ENCODE peak calls at places on chromosomes 5 and 9, in ten cellular contexts. One of them, this sample, is unnamed.

GRCh38 chr9:83920469-83920941 is 727 bp downstream of the KIF27 start:
- DNase-seq in GM06990: no peak
- DNase-seq in GM20000: peak
- DNase-seq in CD8-positive, alpha-beta memory T cell: no peak
- DNase-seq in smooth muscle cell of the brain vasculature: no peak
- DNase-seq in GM12891: peak
- DNase-seq in activated CD8-positive, alpha-beta memory T cell treated with anti-CD3 and anti-CD28 coated beads for 1 hour: no peak
- DNase-seq in GM23248: peak
- DNase-seq in anterior cingulate cortex: no peak
- DNase-seq in islet precursor cell: no peak
- DNase-seq in this sample: no peak

GRCh38 chr5:115657125-115657882 is 31.5 kb upstream of the TMED7 start:
- DNase-seq in GM06990: no peak
- DNase-seq in GM20000: no peak
- DNase-seq in CD8-positive, alpha-beta memory T cell: no peak
- DNase-seq in smooth muscle cell of the brain vasculature: no peak
- DNase-seq in GM12891: no peak
- DNase-seq in activated CD8-positive, alpha-beta memory T cell treated with anti-CD3 and anti-CD28 coated beads for 1 hour: no peak
- DNase-seq in GM23248: no peak
- DNase-seq in anterior cingulate cortex: no peak
- DNase-seq in islet precursor cell: no peak
- DNase-seq in this sample: no peak

GRCh38 chr5:4640793-4641192 is 499.3 kb upstream of the ADAMTS16 start:
- DNase-seq in GM06990: no peak
- DNase-seq in GM20000: no peak
- DNase-seq in CD8-positive, alpha-beta memory T cell: no peak
- DNase-seq in smooth muscle cell of the brain vasculature: no peak
- DNase-seq in GM12891: no peak
- DNase-seq in activated CD8-positive, alpha-beta memory T cell treated with anti-CD3 and anti-CD28 coated beads for 1 hour: no peak
- DNase-seq in GM23248: peak
- DNase-seq in anterior cingulate cortex: no peak
- DNase-seq in islet precursor cell: peak
- DNase-seq in this sample: no peak

GRCh38 chr5:52801329-52801728 is 13.6 kb downstream of the ITGA1 start:
- DNase-seq in GM06990: no peak
- DNase-seq in GM20000: no peak
- DNase-seq in CD8-positive, alpha-beta memory T cell: no peak
- DNase-seq in smooth muscle cell of the brain vasculature: no peak
- DNase-seq in GM12891: no peak
- DNase-seq in activated CD8-positive, alpha-beta memory T cell treated with anti-CD3 and anti-CD28 coated beads for 1 hour: no peak
- DNase-seq in GM23248: peak
- DNase-seq in anterior cingulate cortex: no peak
- DNase-seq in islet precursor cell: peak
- DNase-seq in this sample: no peak

GRCh38 chr9:116103976-116104820 is 49.4 kb upstream of the PAPPA start:
- DNase-seq in GM06990: no peak
- DNase-seq in GM20000: no peak
- DNase-seq in CD8-positive, alpha-beta memory T cell: no peak
- DNase-seq in smooth muscle cell of the brain vasculature: no peak
- DNase-seq in GM12891: no peak
- DNase-seq in activated CD8-positive, alpha-beta memory T cell treated with anti-CD3 and anti-CD28 coated beads for 1 hour: no peak
- DNase-seq in GM23248: peak
- DNase-seq in anterior cingulate cortex: no peak
- DNase-seq in islet precursor cell: no peak
- DNase-seq in this sample: no peak

GRCh38 chr5:2810644-2811043 is 59.2 kb upstream of the IRX2 start:
- DNase-seq in GM06990: no peak
- DNase-seq in GM20000: no peak
- DNase-seq in CD8-positive, alpha-beta memory T cell: no peak
- DNase-seq in smooth muscle cell of the brain vasculature: no peak
- DNase-seq in GM12891: no peak
- DNase-seq in activated CD8-positive, alpha-beta memory T cell treated with anti-CD3 and anti-CD28 coated beads for 1 hour: no peak
- DNase-seq in GM23248: no peak
- DNase-seq in anterior cingulate cortex: no peak
- DNase-seq in islet precursor cell: no peak
- DNase-seq in this sample: no peak

GRCh38 chr5:141742866-141743651 is 61.0 kb upstream of the ARAP3 start:
- DNase-seq in GM06990: peak
- DNase-seq in GM20000: no peak
- DNase-seq in CD8-positive, alpha-beta memory T cell: no peak
- DNase-seq in smooth muscle cell of the brain vasculature: no peak
- DNase-seq in GM12891: no peak
- DNase-seq in activated CD8-positive, alpha-beta memory T cell treated with anti-CD3 and anti-CD28 coated beads for 1 hour: no peak
- DNase-seq in GM23248: peak
- DNase-seq in anterior cingulate cortex: no peak
- DNase-seq in islet precursor cell: peak
- DNase-seq in this sample: no peak

GRCh38 chr5:107736608-107737007 is 65.9 kb upstream of the EFNA5 start:
- DNase-seq in GM06990: no peak
- DNase-seq in GM20000: no peak
- DNase-seq in CD8-positive, alpha-beta memory T cell: no peak
- DNase-seq in smooth muscle cell of the brain vasculature: no peak
- DNase-seq in GM12891: no peak
- DNase-seq in activated CD8-positive, alpha-beta memory T cell treated with anti-CD3 and anti-CD28 coated beads for 1 hour: no peak
- DNase-seq in GM23248: no peak
- DNase-seq in anterior cingulate cortex: no peak
- DNase-seq in islet precursor cell: no peak
- DNase-seq in this sample: no peak

GRCh38 chr5:76714771-76715483 is 999 bp upstream of the F2R start:
- DNase-seq in GM06990: no peak
- DNase-seq in GM20000: no peak
- DNase-seq in CD8-positive, alpha-beta memory T cell: peak
- DNase-seq in smooth muscle cell of the brain vasculature: no peak
- DNase-seq in GM12891: no peak
- DNase-seq in activated CD8-positive, alpha-beta memory T cell treated with anti-CD3 and anti-CD28 coated beads for 1 hour: no peak
- DNase-seq in GM23248: peak
- DNase-seq in anterior cingulate cortex: no peak
- DNase-seq in islet precursor cell: peak
- DNase-seq in this sample: no peak

GRCh38 chr5:152560508-152561137 is 155.5 kb upstream of the NMUR2 start:
- DNase-seq in GM06990: no peak
- DNase-seq in GM20000: peak
- DNase-seq in CD8-positive, alpha-beta memory T cell: no peak
- DNase-seq in smooth muscle cell of the brain vasculature: peak
- DNase-seq in GM12891: peak
- DNase-seq in activated CD8-positive, alpha-beta memory T cell treated with anti-CD3 and anti-CD28 coated beads for 1 hour: no peak
- DNase-seq in GM23248: peak
- DNase-seq in anterior cingulate cortex: peak
- DNase-seq in islet precursor cell: peak
- DNase-seq in this sample: no peak

GRCh38 chr9:100637787-100638186 is 59.9 kb downstream of the CAVIN4 start:
- DNase-seq in GM06990: no peak
- DNase-seq in GM20000: no peak
- DNase-seq in CD8-positive, alpha-beta memory T cell: no peak
- DNase-seq in smooth muscle cell of the brain vasculature: no peak
- DNase-seq in GM12891: no peak
- DNase-seq in activated CD8-positive, alpha-beta memory T cell treated with anti-CD3 and anti-CD28 coated beads for 1 hour: no peak
- DNase-seq in GM23248: no peak
- DNase-seq in anterior cingulate cortex: no peak
- DNase-seq in islet precursor cell: peak
- DNase-seq in this sample: no peak

GRCh38 chr5:14487101-14487895 is 94.3 kb upstream of the OTULINL start:
- DNase-seq in GM06990: no peak
- DNase-seq in GM20000: peak
- DNase-seq in CD8-positive, alpha-beta memory T cell: no peak
- DNase-seq in smooth muscle cell of the brain vasculature: no peak
- DNase-seq in GM12891: no peak
- DNase-seq in activated CD8-positive, alpha-beta memory T cell treated with anti-CD3 and anti-CD28 coated beads for 1 hour: no peak
- DNase-seq in GM23248: no peak
- DNase-seq in anterior cingulate cortex: no peak
- DNase-seq in islet precursor cell: peak
- DNase-seq in this sample: no peak

GRCh38 chr5:71982717-71983395 is 124.4 kb upstream of the MAP1B start:
- DNase-seq in GM06990: peak
- DNase-seq in GM20000: no peak
- DNase-seq in CD8-positive, alpha-beta memory T cell: no peak
- DNase-seq in smooth muscle cell of the brain vasculature: no peak
- DNase-seq in GM12891: no peak
- DNase-seq in activated CD8-positive, alpha-beta memory T cell treated with anti-CD3 and anti-CD28 coated beads for 1 hour: no peak
- DNase-seq in GM23248: no peak
- DNase-seq in anterior cingulate cortex: no peak
- DNase-seq in islet precursor cell: no peak
- DNase-seq in this sample: no peak

GRCh38 chr5:143693691-143694252 is 118.2 kb upstream of the HMHB1 start:
- DNase-seq in GM06990: peak
- DNase-seq in GM20000: peak
- DNase-seq in CD8-positive, alpha-beta memory T cell: no peak
- DNase-seq in smooth muscle cell of the brain vasculature: no peak
- DNase-seq in GM12891: no peak
- DNase-seq in activated CD8-positive, alpha-beta memory T cell treated with anti-CD3 and anti-CD28 coated beads for 1 hour: no peak
- DNase-seq in GM23248: no peak
- DNase-seq in anterior cingulate cortex: no peak
- DNase-seq in islet precursor cell: no peak
- DNase-seq in this sample: no peak

GRCh38 chr5:143085319-143085917 is 315.2 kb downstream of the ARHGAP26 start:
- DNase-seq in GM06990: no peak
- DNase-seq in GM20000: no peak
- DNase-seq in CD8-positive, alpha-beta memory T cell: no peak
- DNase-seq in smooth muscle cell of the brain vasculature: no peak
- DNase-seq in GM12891: no peak
- DNase-seq in activated CD8-positive, alpha-beta memory T cell treated with anti-CD3 and anti-CD28 coated beads for 1 hour: no peak
- DNase-seq in GM23248: no peak
- DNase-seq in anterior cingulate cortex: no peak
- DNase-seq in islet precursor cell: no peak
- DNase-seq in this sample: no peak

GRCh38 chr9:132283165-132283564 is 71.6 kb downstream of the SETX start:
- DNase-seq in GM06990: no peak
- DNase-seq in GM20000: peak
- DNase-seq in CD8-positive, alpha-beta memory T cell: no peak
- DNase-seq in smooth muscle cell of the brain vasculature: no peak
- DNase-seq in GM12891: no peak
- DNase-seq in activated CD8-positive, alpha-beta memory T cell treated with anti-CD3 and anti-CD28 coated beads for 1 hour: no peak
- DNase-seq in GM23248: no peak
- DNase-seq in anterior cingulate cortex: no peak
- DNase-seq in islet precursor cell: no peak
- DNase-seq in this sample: no peak

GRCh38 chr9:91503650-91504007 is 80.0 kb upstream of the NFIL3 start:
- DNase-seq in GM06990: no peak
- DNase-seq in GM20000: no peak
- DNase-seq in CD8-positive, alpha-beta memory T cell: no peak
- DNase-seq in smooth muscle cell of the brain vasculature: no peak
- DNase-seq in GM12891: no peak
- DNase-seq in activated CD8-positive, alpha-beta memory T cell treated with anti-CD3 and anti-CD28 coated beads for 1 hour: no peak
- DNase-seq in GM23248: peak
- DNase-seq in anterior cingulate cortex: no peak
- DNase-seq in islet precursor cell: no peak
- DNase-seq in this sample: no peak

GRCh38 chr9:87148391-87149237 is 201.3 kb upstream of the GAS1 start:
- DNase-seq in GM06990: no peak
- DNase-seq in GM20000: no peak
- DNase-seq in CD8-positive, alpha-beta memory T cell: no peak
- DNase-seq in smooth muscle cell of the brain vasculature: peak
- DNase-seq in GM12891: no peak
- DNase-seq in activated CD8-positive, alpha-beta memory T cell treated with anti-CD3 and anti-CD28 coated beads for 1 hour: no peak
- DNase-seq in GM23248: peak
- DNase-seq in anterior cingulate cortex: peak
- DNase-seq in islet precursor cell: peak
- DNase-seq in this sample: no peak

GRCh38 chr9:111842313-111842712 is 47.6 kb upstream of the SHOC1 start:
- DNase-seq in GM06990: no peak
- DNase-seq in GM20000: no peak
- DNase-seq in CD8-positive, alpha-beta memory T cell: no peak
- DNase-seq in smooth muscle cell of the brain vasculature: no peak
- DNase-seq in GM12891: no peak
- DNase-seq in activated CD8-positive, alpha-beta memory T cell treated with anti-CD3 and anti-CD28 coated beads for 1 hour: no peak
- DNase-seq in GM23248: peak
- DNase-seq in anterior cingulate cortex: no peak
- DNase-seq in islet precursor cell: no peak
- DNase-seq in this sample: no peak

GRCh38 chr9:117412841-117413240 is 2.0 kb downstream of the ASTN2 start:
- DNase-seq in GM06990: peak
- DNase-seq in GM20000: no peak
- DNase-seq in CD8-positive, alpha-beta memory T cell: no peak
- DNase-seq in smooth muscle cell of the brain vasculature: no peak
- DNase-seq in GM12891: peak
- DNase-seq in activated CD8-positive, alpha-beta memory T cell treated with anti-CD3 and anti-CD28 coated beads for 1 hour: no peak
- DNase-seq in GM23248: no peak
- DNase-seq in anterior cingulate cortex: no peak
- DNase-seq in islet precursor cell: no peak
- DNase-seq in this sample: no peak

GRCh38 chr9:127899200-127899943 is at the start of gene ST6GALNAC6:
- DNase-seq in GM06990: peak
- DNase-seq in GM20000: peak
- DNase-seq in CD8-positive, alpha-beta memory T cell: peak
- DNase-seq in smooth muscle cell of the brain vasculature: no peak
- DNase-seq in GM12891: peak
- DNase-seq in activated CD8-positive, alpha-beta memory T cell treated with anti-CD3 and anti-CD28 coated beads for 1 hour: no peak
- DNase-seq in GM23248: peak
- DNase-seq in anterior cingulate cortex: peak
- DNase-seq in islet precursor cell: peak
- DNase-seq in this sample: no peak

GRCh38 chr9:35910613-35911488 is 1.6 kb downstream of the SPAAR start:
- DNase-seq in GM06990: no peak
- DNase-seq in GM20000: peak
- DNase-seq in CD8-positive, alpha-beta memory T cell: no peak
- DNase-seq in smooth muscle cell of the brain vasculature: peak
- DNase-seq in GM12891: no peak
- DNase-seq in activated CD8-positive, alpha-beta memory T cell treated with anti-CD3 and anti-CD28 coated beads for 1 hour: peak
- DNase-seq in GM23248: peak
- DNase-seq in anterior cingulate cortex: no peak
- DNase-seq in islet precursor cell: peak
- DNase-seq in this sample: no peak

GRCh38 chr5:5726401-5726800 is 303.9 kb downstream of the ICE1 start:
- DNase-seq in GM06990: no peak
- DNase-seq in GM20000: no peak
- DNase-seq in CD8-positive, alpha-beta memory T cell: no peak
- DNase-seq in smooth muscle cell of the brain vasculature: no peak
- DNase-seq in GM12891: no peak
- DNase-seq in activated CD8-positive, alpha-beta memory T cell treated with anti-CD3 and anti-CD28 coated beads for 1 hour: no peak
- DNase-seq in GM23248: no peak
- DNase-seq in anterior cingulate cortex: no peak
- DNase-seq in islet precursor cell: no peak
- DNase-seq in this sample: no peak

GRCh38 chr5:131230406-131230805 is 33.4 kb upstream of the CDC42SE2 start:
- DNase-seq in GM06990: no peak
- DNase-seq in GM20000: peak
- DNase-seq in CD8-positive, alpha-beta memory T cell: no peak
- DNase-seq in smooth muscle cell of the brain vasculature: no peak
- DNase-seq in GM12891: no peak
- DNase-seq in activated CD8-positive, alpha-beta memory T cell treated with anti-CD3 and anti-CD28 coated beads for 1 hour: no peak
- DNase-seq in GM23248: no peak
- DNase-seq in anterior cingulate cortex: peak
- DNase-seq in islet precursor cell: no peak
- DNase-seq in this sample: no peak

GRCh38 chr5:67315082-67315801 is 118.6 kb upstream of the CD180 start:
- DNase-seq in GM06990: no peak
- DNase-seq in GM20000: no peak
- DNase-seq in CD8-positive, alpha-beta memory T cell: no peak
- DNase-seq in smooth muscle cell of the brain vasculature: no peak
- DNase-seq in GM12891: no peak
- DNase-seq in activated CD8-positive, alpha-beta memory T cell treated with anti-CD3 and anti-CD28 coated beads for 1 hour: no peak
- DNase-seq in GM23248: peak
- DNase-seq in anterior cingulate cortex: peak
- DNase-seq in islet precursor cell: peak
- DNase-seq in this sample: no peak

GRCh38 chr5:91219803-91220371 is 163.2 kb downstream of the ARRDC3 start:
- DNase-seq in GM06990: no peak
- DNase-seq in GM20000: peak
- DNase-seq in CD8-positive, alpha-beta memory T cell: no peak
- DNase-seq in smooth muscle cell of the brain vasculature: no peak
- DNase-seq in GM12891: no peak
- DNase-seq in activated CD8-positive, alpha-beta memory T cell treated with anti-CD3 and anti-CD28 coated beads for 1 hour: no peak
- DNase-seq in GM23248: no peak
- DNase-seq in anterior cingulate cortex: peak
- DNase-seq in islet precursor cell: no peak
- DNase-seq in this sample: no peak

GRCh38 chr5:156850206-156850751 is at the start of gene PPP1R2B:
- DNase-seq in GM06990: no peak
- DNase-seq in GM20000: no peak
- DNase-seq in CD8-positive, alpha-beta memory T cell: no peak
- DNase-seq in smooth muscle cell of the brain vasculature: no peak
- DNase-seq in GM12891: no peak
- DNase-seq in activated CD8-positive, alpha-beta memory T cell treated with anti-CD3 and anti-CD28 coated beads for 1 hour: no peak
- DNase-seq in GM23248: no peak
- DNase-seq in anterior cingulate cortex: no peak
- DNase-seq in islet precursor cell: no peak
- DNase-seq in this sample: no peak

GRCh38 chr5:111631328-111631727 is 119.0 kb upstream of the STARD4 start:
- DNase-seq in GM06990: no peak
- DNase-seq in GM20000: no peak
- DNase-seq in CD8-positive, alpha-beta memory T cell: no peak
- DNase-seq in smooth muscle cell of the brain vasculature: no peak
- DNase-seq in GM12891: no peak
- DNase-seq in activated CD8-positive, alpha-beta memory T cell treated with anti-CD3 and anti-CD28 coated beads for 1 hour: no peak
- DNase-seq in GM23248: no peak
- DNase-seq in anterior cingulate cortex: no peak
- DNase-seq in islet precursor cell: no peak
- DNase-seq in this sample: no peak

This sample was measured in cortex of kidney.